ENCODE peak calls at places on chromosomes 12 and 14, in six cellular contexts. K is CD14-positive monocyte; E is CD8-positive, alpha-beta T cell; M is cardiac muscle cell; Q is activated B cell treated with CpG ODN at 0.5 μM for 24 hours; Y is spleen. P is an unnamed sample.

GRCh38 chr14:105818712-105819005 is 292.3 kb downstream of the TMEM121 start:
- DNase-seq in K (no peak), E (no peak), M (no peak), Q (no peak), Y (peak; percentile 75), P (no peak)

GRCh38 chr14:71418591-71419245 is 511.5 kb downstream of the PCNX1 start:
- DNase-seq in K (no peak), E (no peak), M (no peak), Q (no peak), Y (no peak), P (no peak)

GRCh38 chr14:76193696-76194095 is 42.0 kb downstream of the GPATCH2L start:
- DNase-seq in K (no peak), E (no peak), M (no peak), Q (no peak), Y (no peak), P (no peak)

GRCh38 chr12:57464569-57464968 is 5.0 kb downstream of the GLI1 start:
- DNase-seq in K (no peak), E (no peak), M (no peak), Q (no peak), Y (peak; percentile 66), P (no peak)

GRCh38 chr12:119804011-119804641 is 73.0 kb downstream of the CIT start:
- DNase-seq in K (no peak), E (no peak), M (peak; percentile 87), Q (no peak), Y (no peak), P (peak; percentile 23)

GRCh38 chr12:65121049-65121955 is at the start of gene WIF1:
- DNase-seq in K (no peak), E (no peak), M (peak; percentile 50), Q (peak; percentile 32), Y (peak; percentile 84), P (no peak)

GRCh38 chr14:29536886-29537511 is 390.6 kb downstream of the PRKD1 start:
- DNase-seq in K (no peak), E (no peak), M (no peak), Q (no peak), Y (no peak), P (no peak)

GRCh38 chr14:29242755-29243340 is 476.3 kb downstream of the FOXG1 start:
- DNase-seq in K (no peak), E (no peak), M (no peak), Q (no peak), Y (no peak), P (no peak)

GRCh38 chr14:98347686-98348085 is 924.3 kb downstream of the BCL11B start:
- DNase-seq in K (no peak), E (no peak), M (no peak), Q (no peak), Y (no peak), P (no peak)

GRCh38 chr12:85659754-85660530 is 176.3 kb downstream of the RASSF9 start:
- DNase-seq in K (no peak), E (no peak), M (no peak), Q (no peak), Y (no peak), P (no peak)

GRCh38 chr14:71659165-71659564 is 273.1 kb upstream of the RGS6 start:
- DNase-seq in K (no peak), E (no peak), M (no peak), Q (no peak), Y (no peak), P (no peak)

GRCh38 chr12:64733857-64734256 is 25.3 kb downstream of the GNS start:
- DNase-seq in K (no peak), E (no peak), M (peak; percentile 12), Q (no peak), Y (no peak), P (no peak)

GRCh38 chr12:43221216-43221615 is 330.8 kb downstream of the ADAMTS20 start:
- DNase-seq in K (no peak), E (no peak), M (no peak), Q (no peak), Y (no peak), P (no peak)

GRCh38 chr12:66149702-66150398 is 19.3 kb upstream of the LLPH start:
- DNase-seq in K (peak; percentile 83), E (no peak), M (no peak), Q (no peak), Y (no peak), P (no peak)
- TF ChIP-seq CTCF in K (peak; percentile 48), E (no peak), M (peak; percentile 10), Q (no peak), Y (peak; percentile 33), P (no peak)

GRCh38 chr12:77319141-77319540 is 253.8 kb upstream of the E2F7 start:
- DNase-seq in K (no peak), E (no peak), M (no peak), Q (no peak), Y (no peak), P (no peak)

GRCh38 chr12:77315407-77315806 is 250.0 kb upstream of the E2F7 start:
- DNase-seq in K (no peak), E (no peak), M (no peak), Q (no peak), Y (no peak), P (no peak)
- TF ChIP-seq CTCF in K (no peak), E (no peak), M (no peak), Q (no peak), Y (no peak), P (no peak)

GRCh38 chr14:32070282-32070681 is 6.8 kb upstream of the ARHGAP5 start:
- DNase-seq in K (no peak), E (no peak), M (no peak), Q (no peak), Y (no peak), P (no peak)
- TF ChIP-seq CTCF in K (no peak), E (no peak), M (no peak), Q (no peak), Y (no peak), P (no peak)

GRCh38 chr12:124727922-124728321 is 135.7 kb downstream of the SCARB1 start:
- DNase-seq in K (no peak), E (no peak), M (no peak), Q (no peak), Y (no peak), P (no peak)
- TF ChIP-seq CTCF in K (no peak), E (no peak), M (no peak), Q (no peak), Y (no peak), P (no peak)

P was measured in AG09319.